ENCODE peak calls at places on chromosomes 7 and 10, in six cellular contexts. R is GF-D8, X is adrenal gland, T is substantia nigra, Y is neural crest cell, B is NCI-H226. I is an unnamed sample.

GRCh38 chr7:94666879-94667587 is 11.1 kb upstream of the SGCE start:
- DNase-seq in R (no peak), X (no peak), T (no peak), Y (no peak), B (no peak), I (no peak)

GRCh38 chr10:130421909-130422308 is 285.7 kb downstream of the GLRX3 start:
- DNase-seq in R (no peak), X (no peak), T (no peak), Y (no peak), B (no peak), I (no peak)

GRCh38 chr7:767580-767940 is 40.5 kb upstream of the PRKAR1B start:
- DNase-seq in R (no peak), X (peak; percentile 35), T (no peak), Y (no peak), B (no peak), I (no peak)

GRCh38 chr10:74480778-74481177 is 329.8 kb downstream of the ADK start:
- DNase-seq in R (no peak), X (no peak), T (no peak), Y (no peak), B (no peak), I (no peak)

GRCh38 chr10:47339186-47339735 is 8.9 kb upstream of the RBP3 start:
- DNase-seq in R (no peak), X (no peak), T (no peak), Y (no peak), B (no peak), I (no peak)

GRCh38 chr7:44395067-44395466 is 69.7 kb upstream of the CAMK2B start:
- DNase-seq in R (no peak), X (no peak), T (no peak), Y (no peak), B (no peak), I (no peak)

GRCh38 chr10:133359554-133359971 is 1.7 kb upstream of the FUOM start:
- DNase-seq in R (no peak), X (no peak), T (no peak), Y (no peak), B (no peak), I (no peak)

GRCh38 chr10:56782503-56782902 is 421.4 kb upstream of the ZWINT start:
- DNase-seq in R (no peak), X (no peak), T (no peak), Y (no peak), B (no peak), I (no peak)

GRCh38 chr7:15821484-15822122 is 135.1 kb upstream of the MEOX2 start:
- DNase-seq in R (no peak), X (no peak), T (no peak), Y (no peak), B (peak; percentile 55), I (no peak)

I was measured in MV-4-11.